ENCODE peak calls at places on chromosome 20, in five cellular contexts. Z is T1000; B is stimulated activated naive B cell treated with anti-CD40 and anti-IgM and Interleukin-4, amounts not matched to agents 10 μg/mL and 1 μg/mL and 100 μg/mL, for 72 hours; R is fibroblast of the aortic adventitia; I is NCI-H2029. Q is an unnamed sample.

GRCh38 chr20:46923550-46923949 is 28.9 kb downstream of the EYA2 start:
- DNase-seq in Z (no peak), B (no peak), R (no peak), I (no peak), Q (no peak)

GRCh38 chr20:25136643-25137559 is 55.0 kb upstream of the VSX1 start:
- DNase-seq in Z (peak), B (no peak), R (peak), I (no peak), Q (peak)

GRCh38 chr20:62381202-62381797 is 5.6 kb upstream of the RPS21 start:
- DNase-seq in Z (no peak), B (no peak), R (no peak), I (no peak), Q (peak)

GRCh38 chr20:12699374-12700228 is 309.2 kb upstream of the SPTLC3 start:
- DNase-seq in Z (no peak), B (no peak), R (no peak), I (no peak), Q (no peak)

GRCh38 chr20:19807901-19808300 is 49.8 kb downstream of the RIN2 start:
- DNase-seq in Z (no peak), B (no peak), R (no peak), I (no peak), Q (no peak)

GRCh38 chr20:19815553-19815991 is 57.5 kb downstream of the RIN2 start:
- DNase-seq in Z (peak), B (peak), R (peak), I (no peak), Q (peak)

GRCh38 chr20:47148059-47148458 is 208.4 kb downstream of the ZMYND8 start:
- DNase-seq in Z (no peak), B (no peak), R (no peak), I (no peak), Q (no peak)

GRCh38 chr20:33673411-33674293 is 576 bp downstream of the NECAB3 start:
- DNase-seq in Z (no peak), B (no peak), R (peak), I (no peak), Q (no peak)

GRCh38 chr20:51318058-51318960 is 224.2 kb downstream of the NFATC2 start:
- DNase-seq in Z (no peak), B (peak), R (peak), I (peak), Q (peak)

GRCh38 chr20:37681384-37681977 is 12.3 kb upstream of the CTNNBL1 start:
- DNase-seq in Z (no peak), B (no peak), R (no peak), I (no peak), Q (peak)

GRCh38 chr20:21229163-21229562 is 74.0 kb upstream of the XRN2 start:
- DNase-seq in Z (no peak), B (no peak), R (no peak), I (no peak), Q (no peak)

GRCh38 chr20:56788671-56789610 is 159.8 kb downstream of the TFAP2C start:
- DNase-seq in Z (no peak), B (no peak), R (no peak), I (no peak), Q (no peak)

GRCh38 chr20:51532577-51533191 is 9.8 kb downstream of the NFATC2 start:
- DNase-seq in Z (no peak), B (no peak), R (peak), I (no peak), Q (peak)

GRCh38 chr20:18513208-18513607 is 5.5 kb downstream of the SEC23B start:
- DNase-seq in Z (no peak), B (no peak), R (no peak), I (no peak), Q (no peak)

GRCh38 chr20:48186915-48187314 is 401.6 kb upstream of the SULF2 start:
- DNase-seq in Z (no peak), B (no peak), R (peak), I (no peak), Q (peak)

GRCh38 chr20:934186-934840 is 18.2 kb upstream of the ANGPT4 start:
- DNase-seq in Z (no peak), B (no peak), R (no peak), I (no peak), Q (no peak)

GRCh38 chr20:1438361-1438760 is 28.3 kb downstream of the NSFL1C start:
- DNase-seq in Z (no peak), B (no peak), R (no peak), I (no peak), Q (no peak)

GRCh38 chr20:19808498-19808897 is 50.4 kb downstream of the RIN2 start:
- DNase-seq in Z (no peak), B (no peak), R (no peak), I (no peak), Q (no peak)

GRCh38 chr20:61840661-61841455 is 224.8 kb downstream of the TAF4 start:
- DNase-seq in Z (no peak), B (no peak), R (no peak), I (no peak), Q (no peak)

GRCh38 chr20:23007462-23007861 is 27.6 kb upstream of the SSTR4 start:
- DNase-seq in Z (no peak), B (no peak), R (no peak), I (no peak), Q (no peak)

GRCh38 chr20:31484001-31484400 is 8.9 kb downstream of the REM1 start:
- DNase-seq in Z (no peak), B (no peak), R (no peak), I (no peak), Q (peak)

GRCh38 chr20:8414611-8415274 is 282.7 kb downstream of the PLCB1 start:
- DNase-seq in Z (peak), B (no peak), R (peak), I (no peak), Q (peak)

GRCh38 chr20:41142241-41142640 is 4.9 kb downstream of the PLCG1 start:
- DNase-seq in Z (no peak), B (no peak), R (no peak), I (no peak), Q (no peak)

GRCh38 chr20:47479093-47479492 is 22.6 kb upstream of the NCOA3 start:
- DNase-seq in Z (no peak), B (no peak), R (no peak), I (no peak), Q (no peak)

GRCh38 chr20:23159923-23160445 is 73.9 kb upstream of the CD93 start:
- DNase-seq in Z (no peak), B (no peak), R (peak), I (no peak), Q (no peak)